ENCODE peak calls at places on chromosomes 7 and 10, in five cellular contexts. E is IMR-90, Z is A549, C is Peyer's patch, M is substantia nigra. V is an unnamed sample.

GRCh38 chr10:72435570-72435969 is 80.9 kb upstream of the DNAJB12 start:
- DNase-seq in E (no peak), Z (no peak), C (no peak), M (no peak), V (no peak)

GRCh38 chr7:81624021-81624630 is 145.7 kb downstream of the HGF start:
- DNase-seq in E (peak; percentile 61), Z (no peak), C (no peak), M (no peak), V (no peak)

GRCh38 chr7:104642551-104642950 is 314.1 kb downstream of the LHFPL3 start:
- DNase-seq in E (no peak), Z (no peak), C (no peak), M (no peak), V (no peak)

GRCh38 chr7:101133621-101134398 is 6.9 kb downstream of the SERPINE1 start:
- DNase-seq in E (peak; percentile 70), Z (no peak), C (no peak), M (no peak), V (no peak)

GRCh38 chr7:26648429-26649015 is 215.9 kb downstream of the SKAP2 start:
- DNase-seq in E (peak; percentile 76), Z (no peak), C (no peak), M (no peak), V (no peak)

GRCh38 chr7:87416682-87417587 is 58.5 kb downstream of the ABCB4 start:
- DNase-seq in E (peak; percentile 69), Z (no peak), C (no peak), M (peak; percentile 50), V (peak; percentile 73)

GRCh38 chr7:77266162-77266807 is 66.7 kb upstream of the FGL2 start:
- DNase-seq in E (peak; percentile 47), Z (no peak), C (no peak), M (no peak), V (no peak)

GRCh38 chr7:114889646-114890285 is 32.1 kb upstream of the MDFIC start:
- DNase-seq in E (peak; percentile 99), Z (peak; percentile 72), C (no peak), M (no peak), V (no peak)

GRCh38 chr10:54130394-54130793 is 670.6 kb downstream of the PCDH15 start:
- DNase-seq in E (no peak), Z (no peak), C (no peak), M (no peak), V (no peak)

GRCh38 chr10:113056468-113057021 is 106.5 kb downstream of the TCF7L2 start:
- DNase-seq in E (peak; percentile 82), Z (no peak), C (no peak), M (no peak), V (no peak)

GRCh38 chr7:31995134-31995533 is 75.1 kb downstream of the PDE1C start:
- DNase-seq in E (no peak), Z (no peak), C (no peak), M (no peak), V (no peak)

GRCh38 chr10:23439920-23440875 is 1.3 kb downstream of the OTUD1 start:
- DNase-seq in E (peak; percentile 37), Z (peak; percentile 14), C (peak; percentile 67), M (no peak), V (peak; percentile 65)

GRCh38 chr10:48983648-48984359 is 44.2 kb upstream of the LRRC18 start:
- DNase-seq in E (no peak), Z (no peak), C (no peak), M (no peak), V (no peak)

GRCh38 chr7:882336-883028 is 6.1 kb downstream of the GET4 start:
- DNase-seq in E (no peak), Z (no peak), C (no peak), M (no peak), V (no peak)

GRCh38 chr7:879706-880105 is 3.4 kb downstream of the GET4 start:
- DNase-seq in E (no peak), Z (no peak), C (no peak), M (no peak), V (no peak)

GRCh38 chr7:880450-880849 is 4.1 kb downstream of the GET4 start:
- DNase-seq in E (no peak), Z (no peak), C (no peak), M (no peak), V (no peak)

GRCh38 chr7:883029-884021 is 7.0 kb downstream of the GET4 start:
- DNase-seq in E (no peak), Z (no peak), C (no peak), M (peak; percentile 22), V (no peak)

DNA sequence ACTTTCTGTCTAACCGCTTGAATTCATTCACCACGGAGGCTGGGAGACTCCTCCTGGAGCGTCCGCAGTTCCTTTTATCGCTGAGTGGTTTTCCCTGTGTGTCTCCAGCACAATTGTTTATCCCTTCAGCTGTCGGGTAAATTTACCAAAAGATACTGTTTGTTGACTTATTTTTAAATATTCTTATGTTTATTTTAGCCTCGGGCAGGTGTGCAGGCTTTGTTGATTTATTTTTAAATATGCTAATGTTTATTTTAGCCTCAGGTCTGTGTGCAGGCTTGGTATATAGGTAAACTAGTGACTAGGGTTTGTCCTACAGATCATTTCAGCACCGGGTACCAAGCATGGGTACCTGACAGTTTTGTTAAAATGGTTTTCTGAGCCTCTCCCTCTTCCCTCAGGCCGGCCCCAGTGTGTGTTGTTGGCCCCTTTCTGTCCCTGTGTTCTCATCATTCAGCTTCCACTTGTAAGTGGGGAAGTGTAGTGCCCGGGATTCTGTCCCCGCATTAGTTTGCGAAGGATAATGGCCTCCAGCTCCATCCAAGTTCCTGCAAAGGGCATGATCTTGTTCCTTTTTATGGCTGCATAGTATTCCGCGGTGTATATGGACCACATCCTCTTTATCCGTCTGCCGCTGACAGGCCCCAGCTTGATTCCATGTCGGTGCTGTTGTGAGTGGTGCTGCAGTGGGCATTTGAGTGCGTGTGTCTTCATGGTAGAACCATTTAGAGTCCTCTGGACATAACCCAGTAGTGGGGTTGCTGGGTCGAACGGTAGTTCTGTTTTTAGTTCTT is 5.3 kb downstream of the GET4 start:
- DNase-seq in E (no peak), Z (no peak), C (no peak), M (no peak), V (no peak)
- H3K27ac ChIP-seq in E (no peak overlapping the region), Z (no peak overlapping the region), C (no peak overlapping the region), M (no peak overlapping the region), V (no peak overlapping the region)

DNA sequence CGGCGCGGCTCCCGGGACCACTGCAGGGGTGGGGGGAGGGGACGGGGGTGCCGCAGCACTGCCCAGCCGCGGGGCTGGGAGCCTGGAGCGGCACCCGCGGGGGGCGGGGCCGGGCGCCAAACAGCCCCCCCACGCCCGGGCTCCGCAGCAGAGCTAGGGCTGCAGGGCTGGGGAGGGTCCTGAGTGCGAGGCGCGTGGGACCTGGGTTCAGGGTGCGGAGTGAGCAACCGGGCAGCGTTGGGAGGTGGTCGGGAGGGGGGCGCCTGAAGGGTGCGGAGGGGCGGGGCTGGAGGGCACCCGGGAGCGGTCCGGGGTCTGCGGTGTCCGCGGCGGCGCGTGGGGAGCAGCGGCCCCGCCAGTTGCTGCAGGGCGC is 526 bp downstream of the CAMK2G start:
- DNase-seq in E (no peak), Z (no peak), C (peak; percentile 54), M (no peak), V (no peak)
- H3K27ac ChIP-seq in E (peak overlapping the region; percentile 23), Z (peak overlapping the region; percentile 76), C (peak overlapping the region; percentile 83), M (no peak overlapping the region), V (peak overlapping the region; percentile 62)

GRCh38 chr10:69377191-69377590 is 39.5 kb downstream of the TACR2 start:
- DNase-seq in E (no peak), Z (no peak), C (no peak), M (no peak), V (no peak)
- H3K27ac ChIP-seq in E (no peak overlapping the region), Z (no peak overlapping the region), C (no peak overlapping the region), M (no peak overlapping the region), V (peak overlapping the region; percentile 71)

GRCh38 chr10:74928742-74929191 is 102.4 kb downstream of the KAT6B start:
- DNase-seq in E (peak; percentile 42), Z (no peak), C (no peak), M (no peak), V (no peak)
- H3K27ac ChIP-seq in E (peak overlapping the region; percentile 30), Z (no peak overlapping the region), C (no peak overlapping the region), M (no peak overlapping the region), V (peak overlapping the region; percentile 74)

DNA sequence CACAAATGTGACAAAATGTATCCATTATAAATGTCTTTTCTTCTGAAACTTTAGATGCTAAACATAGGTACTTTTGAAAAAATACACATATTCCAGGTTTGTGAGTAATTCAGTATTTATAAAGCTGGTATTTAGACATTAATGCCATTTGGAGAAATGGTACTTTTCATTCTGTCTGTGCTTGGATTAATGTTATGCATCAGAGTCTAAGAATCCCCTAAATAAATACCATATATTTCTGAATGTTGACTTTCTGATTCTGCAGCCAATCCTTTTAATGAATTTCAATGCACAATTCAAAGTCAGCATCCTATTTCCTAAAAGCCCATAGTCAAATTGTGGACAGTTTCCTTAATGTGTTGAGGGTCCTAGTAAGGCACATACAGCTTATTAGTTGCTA is 145.0 kb downstream of the DKK1 start:
- DNase-seq in E (peak; percentile 46), Z (no peak), C (no peak), M (no peak), V (no peak)
- H3K27ac ChIP-seq in E (no peak overlapping the region), Z (peak overlapping the region; percentile 44), C (no peak overlapping the region), M (no peak overlapping the region), V (no peak overlapping the region)